ENCODE peak calls at places on chromosome 10, in four cellular contexts. V is psoas muscle, O is gastrocnemius medialis, T is heart left ventricle. C is an unnamed sample. For H3K4me1 and H3K36me3, the result is how much of the 10 kb centered on the place peaks cover.

GRCh38 chr10:88190540-88191213 is 327.3 kb downstream of the PTEN start:
- DNase-seq in V (no peak), T (no peak), O (no peak), C (no peak)

GRCh38 chr10:6642881-6643280 is 62.8 kb upstream of the PRKCQ start:
- DNase-seq in O (no peak), V (no peak), T (no peak), C (no peak)

GRCh38 chr10:5709865-5710264 is 25.2 kb downstream of the TASOR2 start:
- DNase-seq in T (no peak), V (no peak), O (no peak), C (no peak)

GRCh38 chr10:75648186-75648761 is 216.8 kb downstream of the LRMDA start:
- DNase-seq in O (no peak), T (no peak), V (no peak), C (no peak)

GRCh38 chr10:76576276-76576962 is 1061.2 kb downstream of the KCNMA1 start:
- DNase-seq in V (no peak), T (no peak), O (no peak), C (no peak)

GRCh38 chr10:86698207-86698940 is 30.1 kb downstream of the LDB3 start:
- DNase-seq in T (no peak), V (peak), O (no peak), C (no peak)

GRCh38 chr10:125060851-125061556 is 99.4 kb downstream of the CTBP2 start:
- DNase-seq in O (peak), T (peak), V (peak), C (no peak)

GRCh38 chr10:30813872-30814471 is 184.4 kb upstream of the LYZL2 start:
- DNase-seq in T (no peak), V (no peak), O (no peak), C (no peak)

GRCh38 chr10:77139145-77139692 is 498.4 kb downstream of the KCNMA1 start:
- DNase-seq in V (no peak), O (no peak), T (no peak), C (no peak)

GRCh38 chr10:50385610-50386009 is 134.3 kb upstream of the ASAH2 start:
- DNase-seq in V (peak), O (peak), T (no peak), C (no peak)

GRCh38 chr10:28202941-28203352 is 99.9 kb downstream of the MPP7 start:
- DNase-seq in O (peak), V (peak), T (no peak), C (no peak)

GRCh38 chr10:86446424-86446823 is 75.2 kb downstream of the WAPL start:
- DNase-seq in O (no peak), T (no peak), V (no peak), C (no peak)

GRCh38 chr10:77581738-77582137 is 55.9 kb downstream of the KCNMA1 start:
- DNase-seq in T (no peak), O (no peak), V (no peak), C (no peak)

GRCh38 chr10:119405505-119405807 is 137.1 kb downstream of the RGS10 start:
- DNase-seq in O (no peak), V (no peak), T (no peak), C (no peak)
- H3K27ac ChIP-seq in O (peak), V (peak), T (no peak), C (no peak)

DNA sequence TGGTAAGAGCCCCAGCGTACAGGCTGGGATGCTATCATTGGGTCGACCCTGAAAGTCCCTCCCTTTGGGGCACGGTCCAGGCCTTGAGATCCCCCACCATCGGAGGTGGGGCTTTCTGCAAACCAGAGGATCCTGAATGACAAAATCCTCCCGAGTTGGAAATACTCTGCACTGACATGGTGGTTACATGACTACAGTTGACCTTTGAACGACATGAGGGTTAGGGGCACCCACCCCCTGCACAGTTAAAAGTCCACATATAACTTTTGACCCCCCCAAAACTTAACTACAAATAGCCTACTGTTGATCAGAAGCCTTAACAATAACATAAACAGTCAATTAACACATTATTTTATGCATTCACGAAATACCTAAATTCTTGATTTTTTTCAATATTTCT is 13.1 kb downstream of the HSPA12A start:
- DNase-seq in V (no peak), T (no peak), O (no peak), C (no peak)
- H3K4me1 ChIP-seq in V (under half), T (under half), O (under half), C (under half)

GRCh38 chr10:131938681-131939080 is 37.9 kb downstream of the PPP2R2D start:
- DNase-seq in V (no peak), O (no peak), T (no peak), C (no peak)
- H3K36me3 ChIP-seq in V (under half), O (under half), T (half or more), C (under half)

GRCh38 chr10:11498399-11498798 is 113.1 kb downstream of the USP6NL start:
- DNase-seq in T (no peak), V (no peak), O (no peak), C (no peak)

GRCh38 chr10:11501600-11501999 is 109.8 kb downstream of the USP6NL start:
- DNase-seq in O (no peak), T (no peak), V (no peak), C (no peak)

GRCh38 chr10:11493646-11494045 is 117.8 kb downstream of the USP6NL start:
- DNase-seq in T (no peak), V (no peak), O (no peak), C (no peak)

GRCh38 chr10:11504566-11505285 is 106.7 kb downstream of the USP6NL start:
- DNase-seq in V (no peak), O (no peak), T (no peak), C (no peak)

DNA sequence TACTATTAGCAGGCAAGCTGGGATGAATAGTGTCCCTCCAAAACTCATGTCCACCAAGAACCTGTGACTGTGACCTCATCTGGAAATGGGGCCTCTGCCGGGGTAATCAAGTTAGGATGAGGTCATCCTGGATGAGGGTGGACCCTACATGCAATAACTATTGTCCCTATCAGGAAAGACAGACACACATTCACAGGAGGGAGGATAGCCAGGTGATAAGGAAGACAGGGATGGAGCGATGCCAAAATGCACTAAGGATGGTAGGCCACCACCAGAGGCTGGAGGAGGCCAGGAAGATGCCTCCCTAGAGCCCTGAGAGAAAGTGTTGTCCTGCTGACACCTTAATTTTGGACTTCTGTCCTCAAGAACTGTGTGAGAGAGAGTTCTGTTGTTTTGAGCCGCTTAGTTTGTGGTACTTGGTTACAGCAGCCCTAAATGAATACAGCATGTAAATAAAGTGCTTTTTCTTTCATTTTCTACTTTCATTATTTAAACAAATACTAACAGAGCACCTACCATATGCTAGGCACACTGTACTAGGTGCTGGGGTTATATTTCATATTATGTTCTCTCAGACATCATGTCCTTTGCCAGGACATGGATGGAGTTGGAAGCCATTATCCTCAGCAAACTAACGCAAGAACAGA is 111.9 kb downstream of the USP6NL start:
- DNase-seq in T (no peak), O (no peak), V (no peak), C (no peak)
- H3K27ac ChIP-seq in T (no peak), O (no peak), V (no peak), C (no peak)

C was measured in effector memory CD4-positive, alpha-beta T cell.